ENCODE peak calls at places on chromosomes 16 and 17, in six cellular contexts. R, C, J, O, B and K are unnamed samples.

GRCh38 chr17:51559778-51560177 is 299.4 kb downstream of the UTP18 start:
- DNase-seq in R (no peak), J (no peak), B (no peak), O (no peak), C (no peak), K (no peak)

GRCh38 chr16:57889522-57889921 is 81.4 kb downstream of the CNGB1 start:
- DNase-seq in J (no peak), R (no peak), O (no peak), B (no peak), C (no peak), K (no peak)

GRCh38 chr16:12231666-12232065 is 255.1 kb downstream of the SNX29 start:
- DNase-seq in B (no peak), C (peak; percentile 50), O (no peak), R (peak; percentile 81), J (no peak), K (peak; percentile 34)

GRCh38 chr16:49089533-49089932 is 192.1 kb downstream of the CBLN1 start:
- DNase-seq in C (no peak), R (no peak), O (no peak), B (no peak), J (no peak), K (no peak)

GRCh38 chr16:75062135-75062943 is 54.2 kb downstream of the LDHD start:
- DNase-seq in B (no peak), R (peak; percentile 47), O (no peak), J (no peak), C (no peak), K (no peak)

GRCh38 chr16:1983544-1984346 is at the start of gene GFER:
- DNase-seq in O (peak; percentile 41), R (peak; percentile 94), J (peak; percentile 79), C (peak; percentile 52), B (peak; percentile 81), K (peak; percentile 83)

GRCh38 chr17:45310380-45311324 is 6.2 kb downstream of the MAP3K14 start:
- DNase-seq in O (no peak), J (no peak), R (no peak), C (no peak), B (no peak), K (no peak)

GRCh38 chr16:67312450-67313118 is 14.0 kb downstream of the KCTD19 start:
- DNase-seq in J (no peak), B (no peak), O (no peak), C (no peak), R (peak; percentile 10), K (no peak)

GRCh38 chr16:27735031-27735430 is 185.1 kb downstream of the KATNIP start:
- DNase-seq in C (no peak), R (no peak), J (no peak), O (no peak), B (no peak), K (no peak)